ENCODE peak calls at places on chromosomes 11 and 22, in ten cellular contexts. O is cardiac muscle cell; X is A172; M is AML-193; D is D721Med; H is GF-D8; F is stimulated activated CD4-positive, alpha-beta T cell treated with anti-CD3 and anti-CD28 coated beads, Interleukin-15, amount 100 ng/mL, for 24 hours; L is left cardiac atrium; I is mucosa of descending colon; W is Right ventricle myocardium superior. J is an unnamed sample.
A peak's percentile ranks its signal among the peaks of the same experiment; 100 is the strongest.

GRCh38 chr11:134994431-134994830 is 582.4 kb upstream of the B3GAT1 start:
- DNase-seq in O (no peak), X (no peak), M (no peak), D (no peak), H (no peak), F (no peak), L (no peak), I (no peak), W (no peak), J (no peak)

GRCh38 chr11:68340784-68341556 is 28.6 kb downstream of the LRP5 start:
- DNase-seq in O (no peak), X (no peak), M (no peak), D (no peak), H (no peak), F (no peak), L (no peak), I (no peak), W (no peak), J (peak; percentile 32)

GRCh38 chr11:64516226-64516625 is 74.8 kb upstream of the SLC22A12 start:
- DNase-seq in O (no peak), X (no peak), M (peak; percentile 7), D (no peak), H (no peak), F (peak; percentile 6), L (no peak), I (no peak), W (no peak), J (no peak)

GRCh38 chr22:39675907-39676306 is 105.4 kb downstream of the CACNA1I start:
- DNase-seq in O (no peak), X (no peak), M (no peak), D (no peak), H (no peak), F (no peak), L (no peak), I (no peak), W (no peak), J (no peak)

GRCh38 chr22:37904572-37905533 is 1.2 kb upstream of the MICALL1 start:
- DNase-seq in O (peak; percentile 10), X (peak; percentile 93), M (no peak), D (no peak), H (no peak), F (peak; percentile 35), L (peak; percentile 79), I (peak; percentile 67), W (no peak), J (peak; percentile 95)

GRCh38 chr22:44880588-44881245 is 128.3 kb downstream of the ARHGAP8 start:
- DNase-seq in O (no peak), X (no peak), M (no peak), D (no peak), H (no peak), F (no peak), L (no peak), I (no peak), W (no peak), J (no peak)

GRCh38 chr11:19237381-19237780 is 3.4 kb downstream of the E2F8 start:
- DNase-seq in O (no peak), X (no peak), M (no peak), D (no peak), H (no peak), F (no peak), L (no peak), I (no peak), W (no peak), J (no peak)

GRCh38 chr11:8717544-8717875 is 34.9 kb downstream of the RPL27A start:
- DNase-seq in O (no peak), X (no peak), M (no peak), D (no peak), H (no peak), F (no peak), L (no peak), I (no peak), W (no peak), J (no peak)

GRCh38 chr11:134558916-134559616 is 147.0 kb upstream of the B3GAT1 start:
- DNase-seq in O (no peak), X (no peak), M (no peak), D (no peak), H (no peak), F (no peak), L (no peak), I (no peak), W (no peak), J (no peak)

GRCh38 chr11:35087648-35088047 is 51.3 kb upstream of the CD44 start:
- DNase-seq in O (no peak), X (no peak), M (peak; percentile 62), D (no peak), H (no peak), F (no peak), L (peak; percentile 28), I (no peak), W (no peak), J (peak; percentile 44)

GRCh38 chr11:69475866-69476714 is 5.4 kb upstream of the LINC01488 start:
- DNase-seq in O (no peak), X (no peak), M (no peak), D (no peak), H (no peak), F (no peak), L (peak; percentile 15), I (peak; percentile 36), W (peak; percentile 17), J (no peak)

GRCh38 chr22:46534901-46535630 is 2.4 kb downstream of the CELSR1 start:
- DNase-seq in O (no peak), X (no peak), M (no peak), D (no peak), H (no peak), F (no peak), L (no peak), I (no peak), W (no peak), J (no peak)

GRCh38 chr11:27427183-27427980 is 45.2 kb downstream of the LGR4 start:
- DNase-seq in O (no peak), X (no peak), M (no peak), D (no peak), H (no peak), F (no peak), L (no peak), I (no peak), W (no peak), J (peak; percentile 60)

GRCh38 chr11:62611705-62612365 is 740 bp downstream of the EML3 start:
- DNase-seq in O (no peak), X (no peak), M (peak; percentile 34), D (no peak), H (no peak), F (peak; percentile 66), L (peak; percentile 82), I (peak; percentile 69), W (peak; percentile 73), J (peak; percentile 36)

GRCh38 chr11:67295846-67296245 is 6.7 kb downstream of the ANKRD13D start:
- DNase-seq in O (no peak), X (no peak), M (no peak), D (no peak), H (no peak), F (no peak), L (no peak), I (no peak), W (no peak), J (no peak)

GRCh38 chr22:47190276-47190956 is 428.0 kb downstream of the TBC1D22A start:
- DNase-seq in O (no peak), X (no peak), M (no peak), D (no peak), H (no peak), F (no peak), L (no peak), I (peak; percentile 27), W (peak; percentile 32), J (no peak)

GRCh38 chr22:29683536-29683935 is 36.3 kb upstream of the CABP7 start:
- DNase-seq in O (no peak), X (no peak), M (no peak), D (no peak), H (no peak), F (no peak), L (no peak), I (no peak), W (no peak), J (no peak)

GRCh38 chr11:125069796-125070195 is 6.7 kb downstream of the SLC37A2 start:
- DNase-seq in O (no peak), X (peak; percentile 35), M (no peak), D (no peak), H (peak; percentile 92), F (no peak), L (no peak), I (no peak), W (no peak), J (no peak)

GRCh38 chr11:26696330-26696729 is 25.5 kb downstream of the SLC5A12 start:
- DNase-seq in O (no peak), X (no peak), M (no peak), D (no peak), H (no peak), F (no peak), L (no peak), I (no peak), W (no peak), J (no peak)

GRCh38 chr11:18115360-18116127 is 9.7 kb upstream of the SAAL1 start:
- DNase-seq in O (peak; percentile 76), X (peak; percentile 69), M (peak; percentile 60), D (peak; percentile 39), H (no peak), F (peak; percentile 74), L (peak; percentile 43), I (no peak), W (no peak), J (peak; percentile 45)